ENCODE peak calls at places on chromosomes 12 and 14, in eight cellular contexts. M is transverse colon, X is A549, W is fibroblast of villous mesenchyme, F is fibroblast of the aortic adventitia, C is tibial nerve, G is AG09309, K is cardiac fibroblast. H is an unnamed sample.

GRCh38 chr14:99468081-99468480 is 12.6 kb downstream of the SETD3 start:
- DNase-seq in M (peak; percentile 22), X (no peak), W (no peak), F (no peak), C (no peak), G (no peak), K (no peak), H (no peak)

GRCh38 chr12:21500786-21501257 is 613 bp downstream of the RECQL start:
- DNase-seq in M (no peak), X (no peak), W (no peak), F (no peak), C (no peak), G (no peak), K (no peak), H (no peak)

GRCh38 chr12:123973552-123974341 is 732 bp downstream of the ZNF664 start:
- DNase-seq in M (peak; percentile 55), X (peak; percentile 39), W (no peak), F (no peak), C (no peak), G (no peak), K (peak; percentile 17), H (no peak)

GRCh38 chr12:103965255-103965589 is 450 bp upstream of the TDG start:
- DNase-seq in M (no peak), X (no peak), W (no peak), F (no peak), C (no peak), G (no peak), K (no peak), H (no peak)

GRCh38 chr14:99176156-99176945 is 95.6 kb downstream of the BCL11B start:
- DNase-seq in M (no peak), X (no peak), W (no peak), F (no peak), C (no peak), G (no peak), K (no peak), H (no peak)

GRCh38 chr12:49599961-49600360 is 5.5 kb downstream of the FAM186B start:
- DNase-seq in M (no peak), X (no peak), W (no peak), F (no peak), C (no peak), G (no peak), K (no peak), H (no peak)

GRCh38 chr12:50166776-50167025 is 468 bp downstream of the CERS5 start:
- DNase-seq in M (no peak), X (no peak), W (no peak), F (no peak), C (no peak), G (no peak), K (no peak), H (no peak)

GRCh38 chr12:65999564-66000280 is 130.8 kb downstream of the LLPH start:
- DNase-seq in M (no peak), X (no peak), W (no peak), F (peak; percentile 69), C (no peak), G (no peak), K (peak; percentile 55), H (no peak)

GRCh38 chr14:23153891-23154796 is 29.3 kb downstream of the SLC7A8 start:
- DNase-seq in M (peak; percentile 85), X (no peak), W (peak; percentile 82), F (peak; percentile 97), C (peak; percentile 93), G (peak; percentile 62), K (peak; percentile 62), H (peak; percentile 96)

GRCh38 chr14:49692895-49693737 is at the start of gene KLHDC1:
- DNase-seq in M (peak; percentile 89), X (peak; percentile 78), W (peak; percentile 81), F (peak; percentile 77), C (peak; percentile 75), G (peak; percentile 33), K (peak; percentile 72), H (no peak)

GRCh38 chr14:72023128-72024042 is 91.2 kb downstream of the RGS6 start:
- DNase-seq in M (no peak), X (no peak), W (no peak), F (no peak), C (no peak), G (no peak), K (peak; percentile 19), H (no peak)

GRCh38 chr14:81594012-81594411 is 60.4 kb upstream of the SEL1L start:
- DNase-seq in M (no peak), X (no peak), W (no peak), F (no peak), C (peak; percentile 43), G (no peak), K (no peak), H (no peak)

GRCh38 chr12:16323010-16323409 is 24.4 kb upstream of the MGST1 start:
- DNase-seq in M (no peak), X (no peak), W (no peak), F (peak; percentile 24), C (no peak), G (no peak), K (peak; percentile 44), H (no peak)

GRCh38 chr14:75069811-75070145 is 337 bp downstream of the ZC2HC1C start:
- DNase-seq in M (no peak), X (no peak), W (no peak), F (no peak), C (peak; percentile 32), G (no peak), K (no peak), H (no peak)

GRCh38 chr12:74897425-74898211 is 312.0 kb downstream of the KCNC2 start:
- DNase-seq in M (no peak), X (no peak), W (no peak), F (no peak), C (no peak), G (no peak), K (no peak), H (peak; percentile 19)

GRCh38 chr14:100827751-100828447 is 2.0 kb downstream of the MEG3 start:
- DNase-seq in M (no peak), X (no peak), W (peak; percentile 88), F (peak; percentile 79), C (no peak), G (peak; percentile 59), K (peak; percentile 80), H (no peak)

GRCh38 chr12:14921218-14921617 is 17.1 kb downstream of the ERP27 start:
- DNase-seq in M (no peak), X (no peak), W (no peak), F (no peak), C (no peak), G (no peak), K (no peak), H (no peak)

GRCh38 chr12:92827836-92828431 is 101.2 kb downstream of the EEA1 start:
- DNase-seq in M (peak; percentile 39), X (peak; percentile 74), W (peak; percentile 58), F (peak; percentile 57), C (peak; percentile 16), G (no peak), K (peak; percentile 75), H (peak; percentile 45)

GRCh38 chr12:26425587-26426260 is 230.4 kb downstream of the SSPN start:
- DNase-seq in M (no peak), X (no peak), W (no peak), F (peak; percentile 79), C (no peak), G (no peak), K (peak; percentile 45), H (no peak)

GRCh38 chr12:99620159-99620479 is 27.4 kb upstream of the GARIN6 start:
- DNase-seq in M (no peak), X (no peak), W (no peak), F (no peak), C (no peak), G (no peak), K (no peak), H (no peak)

GRCh38 chr12:99618657-99619056 is 28.9 kb upstream of the GARIN6 start:
- DNase-seq in M (no peak), X (no peak), W (no peak), F (no peak), C (no peak), G (no peak), K (no peak), H (no peak)

DNA sequence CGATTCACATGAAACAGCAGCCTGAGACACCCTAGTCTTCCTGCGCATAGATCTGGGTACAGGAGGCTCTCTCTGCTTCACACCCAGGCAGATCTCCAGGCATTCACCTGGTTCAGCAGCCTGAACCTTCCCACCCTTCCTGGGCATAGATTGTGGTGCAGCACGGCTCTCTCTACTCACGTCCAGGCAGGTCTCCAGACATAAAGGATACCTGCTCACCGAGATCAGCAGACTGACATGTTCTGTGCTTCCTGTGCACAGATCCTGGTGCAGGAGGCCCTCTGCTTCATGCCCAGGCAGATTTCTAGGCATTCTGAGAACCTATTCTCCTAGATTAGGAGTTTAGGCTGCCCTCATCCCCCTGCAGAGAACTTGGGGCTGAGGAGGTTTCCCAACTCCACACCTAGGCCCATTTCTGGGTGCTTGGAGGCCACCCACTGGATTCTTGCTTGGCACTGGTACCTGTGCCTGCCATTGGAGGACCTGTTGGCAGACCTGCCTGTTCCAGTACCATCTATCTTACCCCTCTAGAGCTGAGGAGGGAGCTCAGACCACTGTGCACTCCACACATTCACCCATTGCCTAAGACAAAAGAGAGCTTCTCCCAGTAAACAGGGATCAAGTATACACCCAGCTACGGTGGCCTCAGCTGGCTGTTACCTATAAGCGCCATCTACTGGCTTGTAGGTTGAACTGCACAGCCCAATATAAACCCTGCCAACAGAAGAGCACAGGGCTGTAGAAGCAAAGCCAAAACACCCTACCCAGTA is 28.0 kb upstream of the GARIN6 start:
- DNase-seq in M (no peak), X (peak; percentile 31), W (peak; percentile 11), F (no peak), C (no peak), G (peak; percentile 25), K (peak; percentile 27), H (peak; percentile 25)
- TF ChIP-seq CTCF in M (no peak), X (no peak), W (peak; percentile 47), F (peak; percentile 21), C (no peak), G (peak; percentile 87), K (peak; percentile 60), H (peak; percentile 85)

DNA sequence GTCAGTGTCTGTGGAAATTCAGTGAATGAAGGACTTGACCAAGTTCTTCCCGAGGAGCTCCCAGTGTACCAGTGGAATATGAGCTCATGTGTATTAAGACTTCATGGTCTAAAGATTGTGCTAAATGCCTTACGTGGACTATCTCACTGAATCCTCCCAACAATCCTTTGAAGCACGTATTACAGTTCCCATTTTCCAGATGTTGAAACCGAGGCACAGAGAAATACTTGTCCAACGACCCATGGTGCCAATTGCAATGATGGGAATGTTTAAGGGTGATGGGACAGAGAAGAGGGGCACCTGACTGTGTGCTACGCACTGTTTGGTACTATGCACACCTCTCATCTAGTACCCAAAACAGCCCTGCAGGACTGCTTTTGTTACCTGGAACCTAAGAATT is 77.2 kb downstream of the PAPOLA start:
- DNase-seq in M (no peak), X (no peak), W (no peak), F (no peak), C (no peak), G (no peak), K (no peak), H (no peak)
- H3K4me3 ChIP-seq in M (no peak overlapping the region), X (no peak overlapping the region), W (no peak overlapping the region), F (no peak overlapping the region), C (no peak overlapping the region), G (no peak overlapping the region), K (no peak overlapping the region), H (no peak overlapping the region)

GRCh38 chr12:51891843-51892242 is 3.9 kb downstream of the ANKRD33 start:
- DNase-seq in M (no peak), X (no peak), W (no peak), F (peak; percentile 64), C (no peak), G (no peak), K (peak; percentile 51), H (no peak)
- TF ChIP-seq CTCF in M (no peak), X (peak; percentile 33), W (peak; percentile 47), F (peak; percentile 53), C (peak; percentile 53), G (peak; percentile 26), K (peak; percentile 30), H (peak; percentile 31)

GRCh38 chr12:57813971-57814771 is 4.4 kb downstream of the AVIL start:
- DNase-seq in M (no peak), X (no peak), W (peak; percentile 66), F (peak; percentile 70), C (no peak), G (no peak), K (peak; percentile 39), H (no peak)
- H3K4me3 ChIP-seq in M (no peak overlapping the region), X (no peak overlapping the region), W (no peak overlapping the region), F (no peak overlapping the region), C (no peak overlapping the region), G (no peak overlapping the region), K (no peak overlapping the region), H (no peak overlapping the region)

H was measured in LNCaP clone FGC.